ENCODE peak calls at places on chromosomes 5 and 9, in four cellular contexts. P, V, X and J are unnamed samples.

GRCh38 chr5:442335-443238 is at the start of gene EXOC3:
- DNase-seq in X (peak), V (no peak), P (peak), J (peak)

GRCh38 chr5:116865651-116866050 is 291.0 kb upstream of the SEMA6A start:
- DNase-seq in P (no peak), V (no peak), X (no peak), J (no peak)

GRCh38 chr9:14616188-14616982 is 76.8 kb downstream of the ZDHHC21 start:
- DNase-seq in P (no peak), X (peak), V (no peak), J (no peak)

GRCh38 chr5:32571128-32571527 is 14.2 kb upstream of the SUB1 start:
- DNase-seq in V (no peak), P (no peak), X (no peak), J (no peak)

GRCh38 chr5:11334404-11334803 is 569.8 kb downstream of the CTNND2 start:
- DNase-seq in P (no peak), V (no peak), X (no peak), J (no peak)

GRCh38 chr5:124824637-124825158 is 78.3 kb upstream of the ZNF608 start:
- DNase-seq in P (no peak), V (no peak), X (no peak), J (no peak)

GRCh38 chr5:37251673-37252072 is 2.5 kb upstream of the CPLANE1 start:
- DNase-seq in V (no peak), X (no peak), P (no peak), J (no peak)

GRCh38 chr5:15249152-15249551 is 250.8 kb upstream of the FBXL7 start:
- DNase-seq in P (no peak), V (no peak), X (no peak), J (no peak)

GRCh38 chr9:38254151-38254550 is 138.4 kb upstream of the ALDH1B1 start:
- DNase-seq in X (no peak), V (no peak), P (no peak), J (no peak)

GRCh38 chr5:94017579-94017978 is 276.2 kb upstream of the POU5F2 start:
- DNase-seq in V (no peak), X (no peak), P (no peak), J (no peak)

GRCh38 chr9:134221273-134222017 is 57.1 kb upstream of the RNU6ATAC start:
- DNase-seq in P (no peak), V (no peak), X (no peak), J (no peak)

GRCh38 chr9:84697494-84698114 is 28.1 kb downstream of the NTRK2 start:
- DNase-seq in P (no peak), X (peak), V (no peak), J (peak)

DNA sequence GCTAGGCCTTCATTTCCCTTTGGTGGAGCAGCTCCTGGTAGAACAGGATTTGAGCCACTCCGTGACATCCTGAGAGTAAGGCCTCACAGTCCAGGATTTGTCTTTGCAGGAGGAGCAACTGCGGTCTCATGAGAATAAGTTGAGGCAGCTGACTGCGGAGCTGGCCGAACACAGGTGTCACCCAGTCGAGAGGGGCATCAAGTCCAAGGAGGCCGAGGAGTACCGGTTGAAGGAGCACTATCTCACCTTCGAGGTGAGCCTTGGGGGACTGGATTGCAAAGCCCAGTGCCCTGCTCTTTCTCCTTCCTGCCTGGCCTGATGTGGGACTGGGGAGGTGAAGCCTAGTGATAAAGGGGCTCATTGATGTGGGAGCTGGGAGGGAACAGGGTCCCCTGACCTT is 44.3 kb downstream of the PSD2 start:
- DNase-seq in V (no peak), P (no peak), X (no peak), J (no peak)
- TF ChIP-seq SPI1 in V (no peak), P (no peak), X (no peak), J (no peak)

GRCh38 chr5:109961755-109962154 is 272.0 kb downstream of the MAN2A1 start:
- DNase-seq in P (no peak), X (no peak), V (no peak), J (no peak)
- TF ChIP-seq SPI1 in P (peak), X (no peak), V (no peak), J (no peak)

GRCh38 chr9:138053996-138054752 is 176.6 kb downstream of the CACNA1B start:
- DNase-seq in V (no peak), X (no peak), P (no peak), J (no peak)
- TF ChIP-seq SPI1 in V (no peak), X (no peak), P (no peak), J (no peak)

GRCh38 chr5:80216753-80217596 is 38.9 kb downstream of the SERINC5 start:
- DNase-seq in V (no peak), X (no peak), P (no peak), J (no peak)
- TF ChIP-seq SPI1 in V (no peak), X (no peak), P (no peak), J (no peak)

GRCh38 chr9:77848897-77849296 is 182.7 kb downstream of the GNAQ start:
- DNase-seq in X (no peak), P (peak), V (no peak), J (no peak)
- TF ChIP-seq SPI1 in X (no peak), P (no peak), V (no peak), J (no peak)

GRCh38 chr9:94782367-94783120 is 56.0 kb downstream of the AOPEP start:
- DNase-seq in X (no peak), P (no peak), V (no peak), J (no peak)

GRCh38 chr9:94780516-94780950 is 54.0 kb downstream of the AOPEP start:
- DNase-seq in P (no peak), V (no peak), X (no peak), J (no peak)

GRCh38 chr9:94779693-94780290 is 53.3 kb downstream of the AOPEP start:
- DNase-seq in X (no peak), V (no peak), P (no peak), J (no peak)

GRCh38 chr9:94783121-94783664 is 56.7 kb downstream of the AOPEP start:
- DNase-seq in X (peak), V (peak), P (no peak), J (no peak)

GRCh38 chr9:94779101-94779500 is 52.6 kb downstream of the AOPEP start:
- DNase-seq in V (no peak), P (no peak), X (peak), J (no peak)
- TF ChIP-seq SPI1 in V (no peak), P (no peak), X (no peak), J (no peak)

GRCh38 chr5:160513485-160513884 is 91.8 kb downstream of the PTTG1 start:
- DNase-seq in V (no peak), X (no peak), P (no peak), J (no peak)

GRCh38 chr5:160514866-160515265 is 93.2 kb downstream of the PTTG1 start:
- DNase-seq in P (no peak), V (no peak), X (no peak), J (no peak)

GRCh38 chr5:160516696-160517530 is 95.3 kb downstream of the PTTG1 start:
- DNase-seq in X (no peak), P (no peak), V (no peak), J (no peak)

GRCh38 chr5:160511280-160511929 is 89.8 kb downstream of the PTTG1 start:
- DNase-seq in V (no peak), P (no peak), X (no peak), J (no peak)

GRCh38 chr5:160514191-160514590 is 92.5 kb downstream of the PTTG1 start:
- DNase-seq in V (no peak), P (no peak), X (no peak), J (no peak)
- TF ChIP-seq SPI1 in V (no peak), P (no peak), X (no peak), J (no peak)

GRCh38 chr5:42721484-42721883 is 35.1 kb upstream of the CCDC152 start:
- DNase-seq in V (no peak), P (no peak), X (no peak), J (no peak)

GRCh38 chr5:42720242-42720641 is 36.4 kb upstream of the CCDC152 start:
- DNase-seq in V (no peak), P (no peak), X (no peak), J (no peak)

GRCh38 chr5:42719034-42719433 is 37.6 kb upstream of the CCDC152 start:
- DNase-seq in V (no peak), X (no peak), P (no peak), J (no peak)

GRCh38 chr5:42715791-42716190 is 40.8 kb upstream of the CCDC152 start:
- DNase-seq in V (no peak), P (no peak), X (no peak), J (no peak)

GRCh38 chr5:42718591-42718990 is 38.0 kb upstream of the CCDC152 start:
- DNase-seq in V (peak), X (no peak), P (no peak), J (peak)
- TF ChIP-seq SPI1 in V (peak), X (no peak), P (no peak), J (peak)

GRCh38 chr9:33881635-33882034 is 64.7 kb downstream of the UBE2R2 start:
- DNase-seq in V (no peak), P (no peak), X (no peak), J (no peak)
- TF ChIP-seq SPI1 in V (no peak), P (no peak), X (no peak), J (no peak)

GRCh38 chr9:108861997-108862396 is at the start of gene ACTL7A:
- DNase-seq in V (no peak), P (no peak), X (no peak), J (no peak)

GRCh38 chr9:108860354-108860753 is 1.7 kb upstream of the ACTL7A start:
- DNase-seq in X (no peak), P (no peak), V (no peak), J (no peak)

GRCh38 chr9:108860764-108861163 is 1.3 kb upstream of the ACTL7A start:
- DNase-seq in P (no peak), V (no peak), X (no peak), J (no peak)

GRCh38 chr9:108861464-108861863 is 602 bp upstream of the ACTL7A start:
- DNase-seq in P (no peak), V (no peak), X (no peak), J (no peak)

GRCh38 chr9:108859459-108860114 is 2.5 kb upstream of the ACTL7A start:
- DNase-seq in P (no peak), V (peak), X (no peak), J (no peak)
- TF ChIP-seq SPI1 in P (no peak), V (no peak), X (no peak), J (no peak)